ENCODE peak calls at places on chromosomes 2 and 18, in eight cellular contexts. One of them, this sample, is unnamed.

GRCh38 chr18:4335386-4335785 is 119.7 kb downstream of the DLGAP1 start:
- DNase-seq in GM06990: no peak
- DNase-seq in heart left ventricle: no peak
- DNase-seq in NB4: no peak
- DNase-seq in upper lobe of right lung: no peak
- DNase-seq in HCT116: no peak
- DNase-seq in cardiac muscle cell: no peak
- DNase-seq in fibroblast of pulmonary artery: no peak
- DNase-seq in this sample: no peak

GRCh38 chr2:152409691-152410597 is 75.0 kb downstream of the FMNL2 start:
- DNase-seq in heart left ventricle: no peak
- DNase-seq in NB4: peak; percentile 36
- DNase-seq in fibroblast of pulmonary artery: peak; percentile 72
- DNase-seq in HCT116: no peak
- DNase-seq in upper lobe of right lung: no peak
- DNase-seq in GM06990: no peak
- DNase-seq in cardiac muscle cell: peak; percentile 47
- DNase-seq in this sample: peak; percentile 77

GRCh38 chr2:229910147-229910831 is 11.5 kb downstream of the TRIP12 start:
- DNase-seq in cardiac muscle cell: no peak
- DNase-seq in heart left ventricle: no peak
- DNase-seq in HCT116: no peak
- DNase-seq in upper lobe of right lung: no peak
- DNase-seq in fibroblast of pulmonary artery: no peak
- DNase-seq in NB4: no peak
- DNase-seq in GM06990: no peak
- DNase-seq in this sample: no peak

GRCh38 chr2:85907671-85908157 is 18.9 kb upstream of the ST3GAL5 start:
- DNase-seq in HCT116: no peak
- DNase-seq in fibroblast of pulmonary artery: peak; percentile 66
- DNase-seq in heart left ventricle: no peak
- DNase-seq in cardiac muscle cell: peak; percentile 73
- DNase-seq in GM06990: no peak
- DNase-seq in upper lobe of right lung: no peak
- DNase-seq in NB4: no peak
- DNase-seq in this sample: peak; percentile 66

GRCh38 chr2:145108959-145109710 is 589.2 kb upstream of the ZEB2 start:
- DNase-seq in fibroblast of pulmonary artery: no peak
- DNase-seq in GM06990: no peak
- DNase-seq in cardiac muscle cell: no peak
- DNase-seq in NB4: no peak
- DNase-seq in HCT116: no peak
- DNase-seq in upper lobe of right lung: no peak
- DNase-seq in heart left ventricle: no peak
- DNase-seq in this sample: no peak

GRCh38 chr2:240832205-240832727 is 12.2 kb upstream of the KIF1A start:
- DNase-seq in upper lobe of right lung: peak; percentile 93
- DNase-seq in cardiac muscle cell: peak; percentile 94
- DNase-seq in HCT116: peak; percentile 83
- DNase-seq in NB4: peak; percentile 87
- DNase-seq in fibroblast of pulmonary artery: peak; percentile 89
- DNase-seq in GM06990: peak; percentile 94
- DNase-seq in heart left ventricle: peak; percentile 97
- DNase-seq in this sample: peak; percentile 84

GRCh38 chr2:109612991-109613921 is 510 bp downstream of the SEPTIN10 start:
- DNase-seq in upper lobe of right lung: no peak
- DNase-seq in cardiac muscle cell: peak; percentile 72
- DNase-seq in heart left ventricle: peak; percentile 86
- DNase-seq in NB4: peak; percentile 71
- DNase-seq in HCT116: no peak
- DNase-seq in GM06990: no peak
- DNase-seq in fibroblast of pulmonary artery: peak; percentile 73
- DNase-seq in this sample: peak; percentile 72

GRCh38 chr18:45775726-45776125 is 49.7 kb upstream of the SIGLEC15 start:
- DNase-seq in upper lobe of right lung: no peak
- DNase-seq in HCT116: no peak
- DNase-seq in fibroblast of pulmonary artery: no peak
- DNase-seq in NB4: no peak
- DNase-seq in heart left ventricle: no peak
- DNase-seq in cardiac muscle cell: no peak
- DNase-seq in GM06990: no peak
- DNase-seq in this sample: peak; percentile 20

GRCh38 chr2:59713577-59713976 is 839.9 kb downstream of the BCL11A start:
- DNase-seq in NB4: no peak
- DNase-seq in HCT116: no peak
- DNase-seq in cardiac muscle cell: no peak
- DNase-seq in upper lobe of right lung: no peak
- DNase-seq in heart left ventricle: no peak
- DNase-seq in fibroblast of pulmonary artery: no peak
- DNase-seq in GM06990: no peak
- DNase-seq in this sample: no peak

GRCh38 chr18:75088622-75089211 is 120.2 kb downstream of the PTGR3 start:
- DNase-seq in heart left ventricle: no peak
- DNase-seq in fibroblast of pulmonary artery: no peak
- DNase-seq in upper lobe of right lung: no peak
- DNase-seq in NB4: no peak
- DNase-seq in cardiac muscle cell: no peak
- DNase-seq in HCT116: no peak
- DNase-seq in GM06990: no peak
- DNase-seq in this sample: no peak

GRCh38 chr2:172113617-172114016 is 10.9 kb upstream of the DLX2 start:
- DNase-seq in NB4: peak; percentile 73
- DNase-seq in fibroblast of pulmonary artery: peak; percentile 67
- DNase-seq in heart left ventricle: no peak
- DNase-seq in cardiac muscle cell: peak; percentile 65
- DNase-seq in GM06990: no peak
- DNase-seq in upper lobe of right lung: no peak
- DNase-seq in HCT116: no peak
- DNase-seq in this sample: peak; percentile 68

GRCh38 chr2:118865106-118865505 is 17.7 kb upstream of the EN1 start:
- DNase-seq in NB4: peak; percentile 62
- DNase-seq in cardiac muscle cell: peak; percentile 71
- DNase-seq in HCT116: peak; percentile 45
- DNase-seq in upper lobe of right lung: peak; percentile 46
- DNase-seq in GM06990: no peak
- DNase-seq in fibroblast of pulmonary artery: peak; percentile 71
- DNase-seq in heart left ventricle: no peak
- DNase-seq in this sample: peak; percentile 76

GRCh38 chr2:158712791-158713522 is 82.2 kb upstream of the DAPL1 start:
- DNase-seq in cardiac muscle cell: no peak
- DNase-seq in fibroblast of pulmonary artery: no peak
- DNase-seq in upper lobe of right lung: no peak
- DNase-seq in heart left ventricle: no peak
- DNase-seq in NB4: no peak
- DNase-seq in GM06990: no peak
- DNase-seq in HCT116: no peak
- DNase-seq in this sample: no peak

DNA sequence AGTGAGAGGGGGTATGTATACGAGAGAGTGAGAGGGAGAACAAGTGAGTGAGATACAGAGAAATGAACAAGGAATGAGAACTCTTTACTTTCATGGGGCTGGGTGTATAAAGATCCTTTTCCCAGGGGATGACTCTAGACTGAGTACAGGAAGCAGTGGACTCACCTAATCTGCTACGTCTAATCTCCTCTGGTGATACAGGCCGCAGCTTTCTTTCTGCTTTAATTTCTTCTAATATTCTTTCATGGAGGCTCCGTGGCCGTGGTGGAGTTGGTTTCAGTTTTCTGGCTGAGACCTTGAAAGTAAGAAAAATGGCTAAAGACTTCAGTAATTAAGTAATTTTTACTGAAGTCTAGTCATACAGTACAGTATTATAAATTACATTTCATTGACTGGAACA is 85.2 kb downstream of the PRELID3A start:
- DNase-seq in GM06990: no peak
- DNase-seq in fibroblast of pulmonary artery: no peak
- DNase-seq in HCT116: no peak
- DNase-seq in heart left ventricle: no peak
- DNase-seq in upper lobe of right lung: no peak
- DNase-seq in NB4: no peak
- DNase-seq in cardiac muscle cell: no peak
- DNase-seq in this sample: no peak
- TF ChIP-seq CTCF in GM06990: no peak
- TF ChIP-seq CTCF in fibroblast of pulmonary artery: no peak
- TF ChIP-seq CTCF in HCT116: no peak
- TF ChIP-seq CTCF in heart left ventricle: no peak
- TF ChIP-seq CTCF in upper lobe of right lung: no peak
- TF ChIP-seq CTCF in NB4: no peak
- TF ChIP-seq CTCF in cardiac muscle cell: no peak
- TF ChIP-seq CTCF in this sample: no peak

DNA sequence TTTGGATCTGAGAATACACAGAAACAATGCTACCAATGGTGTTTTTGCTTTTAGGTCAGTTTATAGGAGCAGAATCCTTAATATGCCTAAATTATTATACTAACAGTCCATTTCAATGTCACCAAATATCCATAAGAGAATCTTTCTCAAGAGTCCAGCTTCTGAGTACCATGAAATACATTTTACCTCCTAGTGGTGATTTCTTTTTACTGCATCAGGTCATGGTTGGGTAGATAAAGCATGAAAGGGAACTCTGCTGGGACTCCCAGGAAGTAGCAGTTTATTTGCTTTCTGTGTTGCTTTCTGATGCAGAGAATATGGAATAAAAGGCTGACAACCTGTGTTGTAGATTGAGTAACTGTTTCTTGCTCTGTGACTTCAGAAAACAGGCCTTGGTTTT is 115.6 kb downstream of the PPP1R1C start:
- DNase-seq in GM06990: no peak
- DNase-seq in cardiac muscle cell: no peak
- DNase-seq in HCT116: no peak
- DNase-seq in fibroblast of pulmonary artery: peak; percentile 4
- DNase-seq in NB4: peak; percentile 10
- DNase-seq in heart left ventricle: no peak
- DNase-seq in upper lobe of right lung: no peak
- DNase-seq in this sample: no peak
- H3K4me3 ChIP-seq in GM06990: no peak overlapping the region
- H3K4me3 ChIP-seq in cardiac muscle cell: no peak overlapping the region
- H3K4me3 ChIP-seq in HCT116: no peak overlapping the region
- H3K4me3 ChIP-seq in fibroblast of pulmonary artery: no peak overlapping the region
- H3K4me3 ChIP-seq in NB4: no peak overlapping the region
- H3K4me3 ChIP-seq in heart left ventricle: no peak overlapping the region
- H3K4me3 ChIP-seq in upper lobe of right lung: no peak overlapping the region
- H3K4me3 ChIP-seq in this sample: no peak overlapping the region

GRCh38 chr18:12990977-12991838 is at the start of gene CEP192:
- DNase-seq in NB4: peak; percentile 99
- DNase-seq in heart left ventricle: peak; percentile 97
- DNase-seq in HCT116: peak; percentile 98
- DNase-seq in cardiac muscle cell: peak; percentile 99
- DNase-seq in fibroblast of pulmonary artery: peak; percentile 99
- DNase-seq in upper lobe of right lung: peak; percentile 98
- DNase-seq in GM06990: peak; percentile 99
- DNase-seq in this sample: peak; percentile 98
- TF ChIP-seq CTCF in NB4: no peak
- TF ChIP-seq CTCF in heart left ventricle: no peak
- TF ChIP-seq CTCF in HCT116: no peak
- TF ChIP-seq CTCF in cardiac muscle cell: peak; percentile 9
- TF ChIP-seq CTCF in fibroblast of pulmonary artery: no peak
- TF ChIP-seq CTCF in upper lobe of right lung: no peak
- TF ChIP-seq CTCF in GM06990: peak; percentile 29
- TF ChIP-seq CTCF in this sample: no peak

GRCh38 chr2:128196026-128196822 is 105.2 kb downstream of the UGGT1 start:
- DNase-seq in upper lobe of right lung: no peak
- DNase-seq in GM06990: no peak
- DNase-seq in cardiac muscle cell: peak; percentile 28
- DNase-seq in NB4: no peak
- DNase-seq in fibroblast of pulmonary artery: peak; percentile 42
- DNase-seq in HCT116: no peak
- DNase-seq in heart left ventricle: no peak
- DNase-seq in this sample: peak; percentile 35
- H3K4me3 ChIP-seq in upper lobe of right lung: no peak overlapping the region
- H3K4me3 ChIP-seq in GM06990: no peak overlapping the region
- H3K4me3 ChIP-seq in cardiac muscle cell: no peak overlapping the region
- H3K4me3 ChIP-seq in NB4: no peak overlapping the region
- H3K4me3 ChIP-seq in fibroblast of pulmonary artery: no peak overlapping the region
- H3K4me3 ChIP-seq in HCT116: no peak overlapping the region
- H3K4me3 ChIP-seq in heart left ventricle: no peak overlapping the region
- H3K4me3 ChIP-seq in this sample: no peak overlapping the region

GRCh38 chr2:142791335-142791734 is 86.1 kb upstream of the KYNU start:
- DNase-seq in cardiac muscle cell: no peak
- DNase-seq in heart left ventricle: no peak
- DNase-seq in HCT116: no peak
- DNase-seq in GM06990: no peak
- DNase-seq in NB4: no peak
- DNase-seq in fibroblast of pulmonary artery: no peak
- DNase-seq in upper lobe of right lung: no peak
- DNase-seq in this sample: no peak

GRCh38 chr2:142794850-142795249 is 82.6 kb upstream of the KYNU start:
- DNase-seq in cardiac muscle cell: no peak
- DNase-seq in NB4: no peak
- DNase-seq in heart left ventricle: no peak
- DNase-seq in fibroblast of pulmonary artery: no peak
- DNase-seq in HCT116: no peak
- DNase-seq in GM06990: no peak
- DNase-seq in upper lobe of right lung: no peak
- DNase-seq in this sample: no peak

DNA sequence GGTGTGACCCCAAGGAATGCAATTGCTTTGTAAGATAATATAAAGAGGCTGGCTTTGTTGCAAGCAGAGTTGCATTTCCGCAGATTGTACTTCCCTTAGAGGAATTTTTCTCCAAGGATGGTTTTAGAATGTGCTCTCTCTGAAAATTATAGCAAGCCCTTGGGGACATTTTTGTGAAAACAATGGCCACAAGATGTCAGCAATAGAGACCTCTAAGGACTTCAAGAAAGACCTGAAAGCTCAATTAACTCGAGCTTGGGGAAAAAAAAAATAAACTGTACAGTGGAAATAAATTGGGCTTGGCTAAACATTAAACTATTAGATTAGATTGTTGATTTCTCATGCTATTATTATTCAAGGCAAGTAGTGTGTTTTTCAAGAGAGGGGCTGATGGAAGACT is 81.3 kb upstream of the KYNU start:
- DNase-seq in GM06990: no peak
- DNase-seq in upper lobe of right lung: no peak
- DNase-seq in NB4: no peak
- DNase-seq in HCT116: no peak
- DNase-seq in cardiac muscle cell: peak; percentile 10
- DNase-seq in heart left ventricle: no peak
- DNase-seq in fibroblast of pulmonary artery: peak; percentile 7
- DNase-seq in this sample: no peak
- TF ChIP-seq CTCF in GM06990: no peak
- TF ChIP-seq CTCF in upper lobe of right lung: no peak
- TF ChIP-seq CTCF in NB4: no peak
- TF ChIP-seq CTCF in HCT116: no peak
- TF ChIP-seq CTCF in cardiac muscle cell: no peak
- TF ChIP-seq CTCF in heart left ventricle: no peak
- TF ChIP-seq CTCF in fibroblast of pulmonary artery: no peak
- TF ChIP-seq CTCF in this sample: no peak

This sample was measured in fibroblast of mammary gland.